ENCODE peak calls at places on chromosome 1, in five cellular contexts. F is iPS-NIHi11; T is CD4-positive, CD25-positive, alpha-beta regulatory T cell; Q is WTC11; G is NCI-H1694 treated with DMSO at 0.1 percent for 48 hours. H is an unnamed sample.

GRCh38 chr1:65147424-65148177 is 402 bp upstream of the AK4 start:
- DNase-seq in F (peak), T (peak), Q (peak), G (no peak), H (peak)

GRCh38 chr1:109216662-109217061 is 2.9 kb downstream of the SARS1 start:
- DNase-seq in F (no peak), T (no peak), Q (no peak), G (no peak), H (no peak)

GRCh38 chr1:41615316-41615715 is 130.8 kb upstream of the EDN2 start:
- DNase-seq in F (no peak), T (no peak), Q (no peak), G (no peak), H (no peak)

GRCh38 chr1:9068971-9069323 is 488 bp downstream of the SLC2A5 start:
- DNase-seq in F (no peak), T (no peak), Q (no peak), G (peak), H (peak)

GRCh38 chr1:19925342-19926070 is 2.1 kb upstream of the PLA2G2E start:
- DNase-seq in F (no peak), T (no peak), Q (no peak), G (no peak), H (no peak)

GRCh38 chr1:3650248-3651010 is 526 bp upstream of the WRAP73 start:
- DNase-seq in F (no peak), T (no peak), Q (no peak), G (no peak), H (no peak)

GRCh38 chr1:170168263-170168662 is 22.5 kb downstream of the NTMT2 start:
- DNase-seq in F (no peak), T (no peak), Q (no peak), G (no peak), H (peak)

GRCh38 chr1:222276062-222276461 is 271.8 kb downstream of the HHIPL2 start:
- DNase-seq in F (no peak), T (no peak), Q (no peak), G (peak), H (no peak)

GRCh38 chr1:15750924-15751323 is 7.7 kb upstream of the FBLIM1 start:
- DNase-seq in F (no peak), T (no peak), Q (no peak), G (no peak), H (no peak)

GRCh38 chr1:172335377-172335776 is 85.1 kb upstream of the C1orf105 start:
- DNase-seq in F (no peak), T (no peak), Q (no peak), G (no peak), H (no peak)

GRCh38 chr1:65564493-65564892 is 144.0 kb downstream of the LEPR start:
- DNase-seq in F (no peak), T (no peak), Q (no peak), G (no peak), H (no peak)

H was measured in foreskin fibroblast.